ENCODE peak calls at places on chromosomes 11 and 22, in six cellular contexts. V is amniotic epithelial cell, J is NCI-H510A treated with DMSO at 0.1 percent for 48 hours, G is mucosa of gallbladder, U is lower lobe of right lung, Z is mucosa of descending colon. A is an unnamed sample.

GRCh38 chr11:18669211-18669593 is 29.4 kb upstream of the TMEM86A start:
- DNase-seq in Z (no peak), G (peak), U (no peak), V (peak), J (peak), A (no peak)

GRCh38 chr22:39894554-39895092 is 1.1 kb upstream of the ENTHD1 start:
- DNase-seq in J (peak), V (no peak), G (no peak), U (no peak), Z (no peak), A (no peak)

GRCh38 chr11:1727861-1728260 is 22.5 kb downstream of the IFITM10 start:
- DNase-seq in Z (no peak), V (no peak), G (no peak), U (no peak), J (no peak), A (no peak)

GRCh38 chr11:134880788-134881187 is 468.7 kb upstream of the B3GAT1 start:
- DNase-seq in J (no peak), V (no peak), G (no peak), Z (no peak), U (no peak), A (no peak)

GRCh38 chr22:27892064-27892463 is 27.0 kb downstream of the PITPNB start:
- DNase-seq in Z (no peak), J (no peak), U (no peak), V (peak), G (no peak), A (no peak)

GRCh38 chr22:36177160-36177559 is 16.6 kb upstream of the APOL3 start:
- DNase-seq in J (no peak), V (no peak), Z (no peak), G (no peak), U (no peak), A (no peak)

GRCh38 chr11:68651208-68651984 is 32.9 kb upstream of the GAL start:
- DNase-seq in V (no peak), G (no peak), J (no peak), Z (no peak), U (no peak), A (no peak)

GRCh38 chr11:73991471-73992006 is 8.9 kb upstream of the UCP2 start:
- DNase-seq in J (peak), V (no peak), G (no peak), U (no peak), Z (no peak), A (no peak)

GRCh38 chr11:65305501-65306268 is 9.0 kb upstream of the CDC42EP2 start:
- DNase-seq in V (peak), J (no peak), U (no peak), Z (no peak), G (peak), A (no peak)

A was measured in amniotic stem cell.